ENCODE peak calls at places on chromosomes 3 and 15, in four cellular contexts. J is heart left ventricle, I is HCT116, E is body of pancreas. P is an unnamed sample.

GRCh38 chr3:4261411-4261810 is 41.8 kb upstream of the SETMAR start:
- DNase-seq in I (no peak), J (no peak), E (no peak), P (no peak)

GRCh38 chr3:150455341-150455740 is 47.2 kb downstream of the TSC22D2 start:
- DNase-seq in E (no peak), J (no peak), I (no peak), P (no peak)

GRCh38 chr3:111621535-111621934 is 26.4 kb upstream of the ZBED2 start:
- DNase-seq in I (peak; percentile 45), J (no peak), E (no peak), P (no peak)

GRCh38 chr15:99057020-99057419 is 47.9 kb upstream of the SYNM start:
- DNase-seq in J (no peak), E (no peak), I (no peak), P (no peak)

GRCh38 chr15:35874260-35874905 is 328.4 kb upstream of the DPH6 start:
- DNase-seq in I (peak; percentile 6), J (no peak), E (no peak), P (peak; percentile 8)

GRCh38 chr15:66294157-66294931 is 976 bp downstream of the DIS3L start:
- DNase-seq in I (no peak), J (no peak), E (peak; percentile 31), P (no peak)

GRCh38 chr3:67291287-67292252 is 293.5 kb downstream of the KBTBD8 start:
- DNase-seq in E (no peak), J (no peak), I (no peak), P (no peak)

GRCh38 chr15:62647195-62647865 is 395.2 kb upstream of the TPM1 start:
- DNase-seq in J (no peak), I (peak; percentile 92), E (peak; percentile 47), P (peak; percentile 79)

GRCh38 chr3:37520802-37521350 is 340.8 kb upstream of the CTDSPL start:
- DNase-seq in E (no peak), J (no peak), I (no peak), P (no peak)

GRCh38 chr3:55000546-55000945 is 72.7 kb upstream of the LRTM1 start:
- DNase-seq in E (peak; percentile 33), J (no peak), I (no peak), P (peak; percentile 41)

GRCh38 chr3:57977755-57978715 is 30.2 kb upstream of the FLNB start:
- DNase-seq in I (peak; percentile 28), E (no peak), J (no peak), P (no peak)

GRCh38 chr3:184368804-184369183 is 7.3 kb downstream of the POLR2H start:
- DNase-seq in I (no peak), J (no peak), E (no peak), P (peak; percentile 57)

DNA sequence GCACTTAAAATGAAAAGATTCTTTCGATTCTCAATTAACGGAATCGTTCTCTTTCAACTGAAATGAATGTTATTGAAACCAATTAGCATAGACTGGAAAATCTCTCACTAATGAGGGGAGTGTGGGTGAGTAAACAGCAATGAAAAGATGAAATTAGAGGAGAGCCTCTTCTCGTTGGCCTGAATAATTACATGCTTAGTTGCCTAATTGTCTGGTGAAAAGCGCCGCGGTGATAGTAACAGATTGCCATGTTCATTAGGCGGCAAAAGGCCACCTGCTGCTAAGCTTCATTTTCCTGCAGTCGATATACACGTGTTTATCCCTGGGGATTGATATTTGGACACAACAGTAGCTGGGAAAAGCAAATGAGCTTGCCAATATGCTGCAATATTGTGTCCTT is 185.4 kb downstream of the SHOX2 start:
- DNase-seq in J (no peak), I (no peak), E (no peak), P (no peak)
- TF ChIP-seq CTCF in J (no peak), I (no peak), E (no peak), P (no peak)

DNA sequence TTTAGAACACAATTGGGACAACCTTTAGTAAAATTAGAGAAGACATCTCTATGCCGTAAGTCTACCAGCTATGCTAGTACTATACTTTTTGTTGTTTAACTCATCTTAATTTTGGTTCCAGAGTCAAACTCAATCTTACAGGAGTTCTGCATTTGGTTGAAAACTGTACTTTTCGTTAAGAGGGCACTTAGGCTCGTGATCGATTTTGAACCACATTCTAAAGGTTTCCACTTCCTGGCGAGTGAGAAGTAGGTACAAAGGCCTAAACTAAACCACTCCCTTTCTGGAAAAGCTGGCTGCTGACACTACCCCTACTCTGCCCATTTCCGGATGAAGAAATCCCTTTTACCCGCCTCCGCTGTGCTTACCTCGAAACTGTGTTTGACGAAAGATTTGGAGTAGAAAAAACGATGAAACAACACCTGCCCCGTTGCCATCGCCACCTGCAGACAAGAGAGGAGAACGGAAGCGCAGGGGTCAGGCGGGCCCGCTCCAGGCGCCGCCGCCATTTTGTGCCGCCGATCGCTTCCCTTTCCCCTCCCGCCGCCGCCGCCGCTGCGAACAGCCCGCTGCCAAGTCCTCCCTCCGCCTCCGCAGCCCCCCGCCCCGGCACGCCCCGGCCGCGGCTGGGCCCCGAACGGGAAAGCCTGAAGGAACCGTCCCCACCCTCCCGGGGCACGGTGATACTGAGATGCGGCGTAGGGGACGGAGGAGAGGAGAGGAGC is 748 bp downstream of the CCNL1 start:
- DNase-seq in I (no peak), J (peak; percentile 78), E (peak; percentile 84), P (peak; percentile 69)
- TF ChIP-seq POLR2A in I (no peak), J (no peak), E (no peak), P (peak; percentile 4)

DNA sequence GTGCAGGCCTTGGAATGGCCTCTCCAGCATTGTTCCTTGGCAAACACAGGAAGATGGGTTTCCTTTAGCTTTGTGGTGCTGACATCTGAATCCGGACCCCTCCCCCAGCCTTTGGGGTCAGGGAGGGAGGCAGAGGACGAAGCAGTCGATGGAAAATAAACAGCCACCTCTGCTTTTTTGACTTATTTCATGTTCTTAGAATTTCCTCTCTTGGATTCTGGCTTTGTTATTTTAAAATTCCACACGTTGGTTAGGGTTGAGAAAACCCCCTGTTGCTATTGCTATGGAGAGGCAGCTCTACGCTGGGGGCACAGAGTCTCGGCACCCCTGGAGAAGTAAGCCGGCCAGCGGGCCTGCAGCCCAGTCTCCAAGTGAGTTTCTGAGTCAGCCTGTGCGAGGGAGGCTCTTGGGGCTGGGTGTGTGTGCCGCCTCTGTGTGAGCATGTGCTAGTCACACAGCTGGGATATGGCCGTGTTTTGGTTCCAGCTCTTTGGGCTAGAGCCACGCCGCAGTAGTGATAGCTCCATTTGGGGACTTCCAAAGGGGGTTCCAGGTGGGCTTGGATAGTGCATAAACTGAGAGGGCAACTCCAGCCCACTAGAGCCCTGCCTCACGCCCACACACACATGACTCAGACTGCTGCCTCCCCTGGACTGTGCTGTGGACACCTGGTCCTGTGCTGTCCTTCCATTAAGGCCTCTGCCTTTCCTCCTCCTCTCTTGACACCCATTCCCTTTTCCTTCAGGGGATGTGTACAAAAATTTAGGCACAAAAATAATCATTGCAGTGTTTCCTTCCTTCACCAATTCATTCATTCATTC is 58.8 kb downstream of the AMOTL2 start:
- DNase-seq in J (peak; percentile 71), I (no peak), E (peak; percentile 48), P (no peak)
- H3K27ac ChIP-seq in J (peak overlapping the region; percentile 95), I (peak overlapping the region; percentile 48), E (peak overlapping the region; percentile 29), P (peak overlapping the region; percentile 69)

GRCh38 chr15:38391186-38391585 is 62.7 kb upstream of the FAM98B start:
- DNase-seq in I (no peak), E (no peak), J (no peak), P (no peak)

GRCh38 chr15:38389924-38390542 is 63.9 kb upstream of the FAM98B start:
- DNase-seq in J (peak; percentile 64), E (peak; percentile 71), I (peak; percentile 37), P (peak; percentile 64)
- TF ChIP-seq CTCF in J (peak; percentile 70), E (peak; percentile 74), I (peak; percentile 32), P (peak; percentile 84)

DNA sequence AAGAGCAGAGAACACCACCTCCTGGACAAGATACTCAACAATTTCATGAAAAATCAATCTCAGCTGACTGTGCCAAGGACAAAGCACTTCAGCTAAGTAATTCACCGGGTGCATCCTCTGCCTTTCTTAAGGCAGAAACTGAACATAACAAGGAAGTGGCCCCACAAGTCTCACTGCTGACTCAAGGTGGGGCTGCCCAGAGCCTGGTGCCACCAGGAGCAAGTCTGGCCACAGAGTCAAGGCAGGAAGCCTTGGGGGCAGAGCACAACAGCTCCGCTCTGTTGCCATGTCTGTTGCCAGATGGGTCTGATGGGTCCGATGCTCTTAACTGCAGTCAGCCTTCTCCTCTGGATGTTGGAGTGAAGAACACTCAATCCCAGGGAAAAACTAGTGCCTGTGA is 200.5 kb downstream of the AKAP13 start:
- DNase-seq in J (no peak), E (peak; percentile 75), I (no peak), P (peak; percentile 22)
- TF ChIP-seq POLR2A in J (no peak), E (no peak), I (no peak), P (no peak)

DNA sequence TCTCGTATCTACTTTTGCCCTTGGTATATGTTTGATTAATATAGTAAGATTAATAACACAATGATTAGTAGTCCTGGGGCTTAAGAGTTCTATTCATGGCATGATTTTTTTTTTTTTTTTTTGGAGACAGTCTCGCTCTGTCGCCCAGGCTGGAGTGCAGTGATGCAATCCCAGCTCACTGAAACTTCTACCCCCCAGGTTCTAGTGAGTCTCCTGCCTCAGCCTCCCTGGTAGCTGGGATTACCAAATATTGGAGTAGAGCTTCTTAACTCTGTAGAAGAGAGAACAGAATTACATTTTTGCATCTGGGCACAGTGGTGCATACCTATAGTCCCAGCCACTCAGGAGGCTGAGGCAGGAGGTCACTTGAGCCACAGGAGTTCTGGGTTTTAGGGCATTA is 58.9 kb downstream of the RAB7A start:
- DNase-seq in I (no peak), E (no peak), J (no peak), P (no peak)
- H3K27ac ChIP-seq in I (no peak overlapping the region), E (no peak overlapping the region), J (peak overlapping the region; percentile 71), P (no peak overlapping the region)

DNA sequence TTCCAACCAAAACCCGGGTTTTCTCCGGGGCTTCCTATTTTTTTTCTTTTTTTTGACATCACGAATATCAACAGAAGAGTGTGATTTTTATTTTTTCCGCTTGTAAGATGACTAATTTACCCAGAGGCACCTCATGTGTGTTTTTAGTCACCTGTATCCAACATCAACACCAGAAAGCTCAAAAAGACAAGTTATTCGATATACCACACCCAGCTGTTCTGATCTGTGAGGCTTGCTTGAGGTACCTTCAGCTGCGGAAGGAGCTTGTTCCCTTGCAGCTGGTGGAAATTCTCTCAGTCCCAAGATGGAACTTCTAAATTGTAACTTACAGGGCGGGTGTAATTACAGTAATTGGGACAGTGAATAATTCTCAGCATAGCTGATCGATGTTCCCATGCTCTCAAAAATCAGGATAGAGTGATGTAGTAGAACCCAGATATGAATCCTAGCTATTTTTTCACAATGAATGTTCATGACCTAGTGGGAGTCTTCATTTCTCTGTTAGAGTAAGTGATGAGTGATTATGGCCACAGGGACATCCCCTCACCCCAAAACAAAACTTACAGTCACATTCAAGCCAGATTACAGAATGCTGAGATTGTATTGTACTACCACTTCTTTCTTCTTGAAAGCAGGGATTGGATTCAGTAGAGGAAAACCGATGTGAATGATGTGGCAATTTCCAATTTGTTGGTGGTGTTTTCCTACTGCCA is 232.1 kb downstream of the AGBL1 start:
- DNase-seq in E (no peak), I (peak; percentile 0), J (no peak), P (no peak)
- TF ChIP-seq CTCF in E (no peak), I (no peak), J (no peak), P (no peak)

GRCh38 chr15:71114887-71115566 is at the start of gene THSD4:
- DNase-seq in I (no peak), J (peak; percentile 79), E (peak; percentile 70), P (peak; percentile 79)
- TF ChIP-seq POLR2A in I (no peak), J (no peak), E (no peak), P (no peak)